ENCODE peak calls at places on chromosomes 13 and 19, in nine cellular contexts. P is H9, X is skeletal muscle cell, D is left lung, M is NCI-H524, Q is NCI-H345, U is hypothalamus, C is WTC11, F is activated T-helper 1 cell treated with Interleukin-2 at 50 U/mL for 16 hours. T is an unnamed sample.

GRCh38 chr13:98272549-98272948 is 95.5 kb upstream of the RNF113B start:
- DNase-seq in P (no peak), X (no peak), D (no peak), M (peak), Q (no peak), U (no peak), C (no peak), F (no peak), T (no peak)

GRCh38 chr13:32246468-32246867 is 68.7 kb downstream of the ZAR1L start:
- DNase-seq in P (peak), X (peak), D (no peak), M (peak), Q (peak), U (no peak), C (peak), F (no peak), T (peak)

GRCh38 chr13:32314271-32314967 is 744 bp downstream of the ZAR1L start:
- DNase-seq in P (no peak), X (no peak), D (peak), M (no peak), Q (no peak), U (no peak), C (no peak), F (no peak), T (no peak)

GRCh38 chr19:30593358-30593757 is 221.2 kb downstream of the ZNF536 start:
- DNase-seq in P (no peak), X (no peak), D (no peak), M (no peak), Q (no peak), U (peak), C (no peak), F (no peak), T (no peak)

GRCh38 chr13:44350775-44351504 is 22.7 kb upstream of the SERP2 start:
- DNase-seq in P (no peak), X (no peak), D (no peak), M (no peak), Q (no peak), U (no peak), C (no peak), F (no peak), T (no peak)

GRCh38 chr13:75514080-75515040 is 23.3 kb downstream of the COMMD6 start:
- DNase-seq in P (no peak), X (no peak), D (no peak), M (no peak), Q (no peak), U (no peak), C (no peak), F (no peak), T (no peak)

GRCh38 chr13:97344250-97345175 is 89.5 kb upstream of the RAP2A start:
- DNase-seq in P (no peak), X (no peak), D (no peak), M (peak), Q (peak), U (peak), C (peak), F (no peak), T (peak)

GRCh38 chr19:6362024-6362344 is 653 bp downstream of the CLPP start:
- DNase-seq in P (no peak), X (no peak), D (no peak), M (peak), Q (no peak), U (no peak), C (no peak), F (no peak), T (peak)

GRCh38 chr13:97369269-97369893 is 64.6 kb upstream of the RAP2A start:
- DNase-seq in P (no peak), X (no peak), D (no peak), M (no peak), Q (no peak), U (no peak), C (no peak), F (no peak), T (peak)

GRCh38 chr19:37654118-37654517 is 1.1 kb downstream of the ZFP30 start:
- DNase-seq in P (no peak), X (no peak), D (no peak), M (peak), Q (no peak), U (no peak), C (no peak), F (no peak), T (peak)

GRCh38 chr19:47019431-47020041 is at the start of gene NPAS1:
- DNase-seq in P (peak), X (no peak), D (no peak), M (peak), Q (no peak), U (no peak), C (peak), F (no peak), T (no peak)

GRCh38 chr13:105972811-105973590 is 562.5 kb downstream of the EFNB2 start:
- DNase-seq in P (no peak), X (no peak), D (peak), M (no peak), Q (no peak), U (no peak), C (no peak), F (no peak), T (no peak)

GRCh38 chr13:111005364-111005763 is 90.5 kb upstream of the ANKRD10 start:
- DNase-seq in P (no peak), X (peak), D (no peak), M (no peak), Q (no peak), U (no peak), C (no peak), F (no peak), T (no peak)

GRCh38 chr13:108993346-108993745 is 363.9 kb downstream of the MYO16 start:
- DNase-seq in P (no peak), X (peak), D (no peak), M (no peak), Q (no peak), U (no peak), C (no peak), F (no peak), T (peak)

GRCh38 chr19:807627-808175 is 10.4 kb downstream of the PTBP1 start:
- DNase-seq in P (no peak), X (no peak), D (no peak), M (no peak), Q (no peak), U (no peak), C (no peak), F (no peak), T (no peak)

GRCh38 chr19:11145147-11145924 is 10.2 kb downstream of the SPC24 start:
- DNase-seq in P (no peak), X (no peak), D (no peak), M (no peak), Q (no peak), U (no peak), C (no peak), F (no peak), T (no peak)

GRCh38 chr13:65605386-65605785 is 1624.8 kb downstream of the PCDH9 start:
- DNase-seq in P (no peak), X (no peak), D (no peak), M (no peak), Q (no peak), U (no peak), C (no peak), F (no peak), T (no peak)

GRCh38 chr19:34236035-34236793 is 18.1 kb upstream of the GARRE1 start:
- DNase-seq in P (no peak), X (no peak), D (no peak), M (no peak), Q (no peak), U (no peak), C (no peak), F (no peak), T (no peak)

GRCh38 chr19:18445252-18445948 is 7.5 kb upstream of the ISYNA1 start:
- DNase-seq in P (no peak), X (no peak), D (no peak), M (no peak), Q (no peak), U (no peak), C (no peak), F (no peak), T (no peak)

GRCh38 chr19:38384209-38385027 is 3.4 kb downstream of the GGN start:
- DNase-seq in P (peak), X (no peak), D (no peak), M (peak), Q (no peak), U (no peak), C (peak), F (no peak), T (no peak)

GRCh38 chr13:71828117-71828516 is 38.9 kb downstream of the DACH1 start:
- DNase-seq in P (no peak), X (no peak), D (no peak), M (no peak), Q (no peak), U (no peak), C (no peak), F (no peak), T (no peak)

GRCh38 chr13:33026489-33027152 is 10.4 kb downstream of the KL start:
- DNase-seq in P (no peak), X (no peak), D (no peak), M (no peak), Q (no peak), U (no peak), C (no peak), F (no peak), T (no peak)

GRCh38 chr19:9842834-9843625 is 7.9 kb downstream of the PIN1 start:
- DNase-seq in P (no peak), X (no peak), D (no peak), M (no peak), Q (no peak), U (peak), C (no peak), F (no peak), T (no peak)

GRCh38 chr19:38543807-38544568 is 73.8 kb downstream of the MAP4K1 start:
- DNase-seq in P (peak), X (peak), D (peak), M (peak), Q (peak), U (peak), C (peak), F (no peak), T (peak)

GRCh38 chr19:55693336-55693974 is 18.4 kb downstream of the EPN1 start:
- DNase-seq in P (no peak), X (no peak), D (peak), M (no peak), Q (no peak), U (no peak), C (no peak), F (no peak), T (no peak)

GRCh38 chr19:46181386-46181774 is 33.3 kb downstream of the IGFL2 start:
- DNase-seq in P (no peak), X (peak), D (no peak), M (no peak), Q (no peak), U (no peak), C (no peak), F (no peak), T (peak)

GRCh38 chr13:32206097-32206740 is 108.9 kb downstream of the ZAR1L start:
- DNase-seq in P (no peak), X (no peak), D (no peak), M (no peak), Q (no peak), U (no peak), C (no peak), F (no peak), T (no peak)

T was measured in RWPE1.